ENCODE peak calls at places on chromosome 12, in eight cellular contexts. I is mammary epithelial cell, U is cardiac muscle cell, N is psoas muscle, S is upper lobe of right lung, M is ovary, O is GM23248, Y is gastrocnemius medialis. J is an unnamed sample.

GRCh38 chr12:32501835-32502333 is 102.5 kb downstream of the FGD4 start:
- DNase-seq in Y (peak; percentile 52), U (peak; percentile 92), N (peak; percentile 20), O (peak; percentile 72), I (peak; percentile 80), S (no peak), M (peak; percentile 67), J (no peak)

GRCh38 chr12:130070017-130070653 is 92.1 kb upstream of the FZD10 start:
- DNase-seq in I (no peak), O (no peak), S (no peak), Y (peak; percentile 46), M (no peak), N (no peak), U (no peak), J (no peak)

GRCh38 chr12:2692156-2692555 is 102.6 kb upstream of the FKBP4 start:
- DNase-seq in Y (no peak), I (no peak), U (no peak), M (no peak), S (no peak), N (no peak), O (no peak), J (no peak)

GRCh38 chr12:75766263-75767160 is 255.1 kb upstream of the KRR1 start:
- DNase-seq in S (no peak), Y (no peak), U (peak; percentile 33), I (peak; percentile 95), O (peak; percentile 74), N (no peak), M (no peak), J (no peak)

GRCh38 chr12:89856431-89856830 is 147.8 kb upstream of the ATP2B1 start:
- DNase-seq in U (peak; percentile 94), O (peak; percentile 78), I (peak; percentile 16), N (no peak), S (no peak), Y (no peak), M (no peak), J (no peak)

GRCh38 chr12:3247077-3247476 is 169.9 kb downstream of the TSPAN9 start:
- DNase-seq in I (no peak), S (no peak), N (no peak), M (no peak), U (no peak), Y (no peak), O (no peak), J (no peak)

GRCh38 chr12:5768880-5769199 is 176.2 kb downstream of the ANO2 start:
- DNase-seq in S (no peak), I (no peak), Y (no peak), N (no peak), M (no peak), U (no peak), O (no peak), J (no peak)

GRCh38 chr12:49054524-49054923 is 6.1 kb downstream of the KMT2D start:
- DNase-seq in M (no peak), U (no peak), Y (no peak), S (no peak), I (no peak), N (no peak), O (no peak), J (no peak)

GRCh38 chr12:120692524-120693033 is 5.6 kb downstream of the MLEC start:
- DNase-seq in N (no peak), O (no peak), S (no peak), U (no peak), M (no peak), Y (peak; percentile 63), I (no peak), J (no peak)

GRCh38 chr12:89225401-89225800 is 126.9 kb downstream of the DUSP6 start:
- DNase-seq in M (no peak), U (no peak), I (peak; percentile 94), Y (no peak), S (peak; percentile 69), O (peak; percentile 93), N (peak; percentile 27), J (peak; percentile 60)

GRCh38 chr12:30806989-30807694 is 52.4 kb upstream of the CAPRIN2 start:
- DNase-seq in S (no peak), Y (peak; percentile 27), U (peak; percentile 90), I (peak; percentile 54), M (peak; percentile 30), O (peak; percentile 83), N (no peak), J (no peak)

GRCh38 chr12:402127-402456 is 648 bp downstream of the CCDC77 start:
- DNase-seq in U (peak; percentile 45), Y (no peak), N (no peak), O (peak; percentile 74), I (peak; percentile 35), S (no peak), M (no peak), J (no peak)

GRCh38 chr12:47903927-47904646 is 707 bp downstream of the VDR start:
- DNase-seq in Y (peak; percentile 66), M (peak; percentile 49), U (peak; percentile 83), N (peak; percentile 63), S (peak; percentile 78), O (peak; percentile 93), I (peak; percentile 85), J (no peak)

GRCh38 chr12:108449478-108449877 is 65.6 kb upstream of the FICD start:
- DNase-seq in O (no peak), U (no peak), I (no peak), M (no peak), S (no peak), N (no peak), Y (no peak), J (no peak)

GRCh38 chr12:67590122-67590795 is 58.3 kb upstream of the DYRK2 start:
- DNase-seq in N (no peak), M (no peak), U (no peak), O (no peak), S (no peak), Y (no peak), I (peak; percentile 11), J (peak; percentile 70)

GRCh38 chr12:6955462-6956331 is 4.5 kb downstream of the PTPN6 start:
- DNase-seq in U (no peak), M (no peak), Y (no peak), S (peak; percentile 58), I (no peak), O (no peak), N (no peak), J (no peak)

DNA sequence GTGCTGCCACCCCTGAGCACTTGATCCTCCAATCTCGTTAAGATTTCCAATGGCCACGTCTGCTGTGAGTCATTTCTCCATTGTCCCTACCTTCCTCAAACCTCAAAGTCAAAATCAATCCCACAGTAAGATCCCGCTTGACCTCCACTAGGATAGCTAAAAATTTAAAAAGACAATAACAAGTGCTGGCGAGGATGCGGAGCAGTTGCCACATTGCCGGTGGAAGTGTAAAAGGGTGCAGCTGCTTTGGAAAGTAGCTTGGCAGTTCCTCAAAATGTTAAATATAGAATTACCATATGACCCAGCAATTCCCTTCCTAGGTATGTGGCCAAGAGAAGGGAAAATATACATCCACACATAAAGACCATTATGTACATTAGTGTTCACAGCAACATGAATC is 9.5 kb upstream of the BCL7A start:
- DNase-seq in I (no peak), S (no peak), M (no peak), Y (no peak), N (no peak), U (no peak), O (no peak), J (no peak)
- H3K27ac ChIP-seq in I (no peak overlapping the region), S (no peak overlapping the region), M (no peak overlapping the region), Y (no peak overlapping the region), N (no peak overlapping the region), U (no peak overlapping the region), O (no peak overlapping the region), J (no peak overlapping the region)

GRCh38 chr12:58920102-58920955 is at the start of gene LRIG3:
- DNase-seq in M (peak; percentile 93), U (peak; percentile 94), Y (peak; percentile 85), S (peak; percentile 94), N (peak; percentile 91), O (peak; percentile 97), I (peak; percentile 88), J (no peak)

GRCh38 chr12:58923781-58924180 is 3.5 kb upstream of the LRIG3 start:
- DNase-seq in U (no peak), M (no peak), Y (no peak), N (no peak), O (no peak), S (no peak), I (no peak), J (no peak)

GRCh38 chr12:58922849-58923248 is 2.5 kb upstream of the LRIG3 start:
- DNase-seq in Y (no peak), N (no peak), I (no peak), M (no peak), U (peak; percentile 54), S (no peak), O (peak; percentile 47), J (no peak)

GRCh38 chr12:58919271-58920101 is 818 bp downstream of the LRIG3 start:
- DNase-seq in M (peak; percentile 55), S (peak; percentile 81), I (peak; percentile 76), Y (peak; percentile 20), N (no peak), U (peak; percentile 40), O (peak; percentile 70), J (no peak)

GRCh38 chr12:58920956-58921861 is 905 bp upstream of the LRIG3 start:
- DNase-seq in U (no peak), O (peak; percentile 3), S (no peak), M (peak; percentile 31), I (no peak), Y (no peak), N (no peak), J (no peak)
- H3K4me3 ChIP-seq in U (peak overlapping the region; percentile 61), O (peak overlapping the region; percentile 95), S (peak overlapping the region; percentile 63), M (peak overlapping the region; percentile 85), I (peak overlapping the region; percentile 88), Y (peak overlapping the region; percentile 62), N (peak overlapping the region; percentile 95), J (no peak overlapping the region)

GRCh38 chr12:122519418-122519817 is 7.3 kb downstream of the RSRC2 start:
- DNase-seq in M (no peak), I (no peak), N (no peak), U (no peak), S (no peak), Y (no peak), O (peak; percentile 38), J (no peak)
- H3K36me3 ChIP-seq in M (no peaks in the 10 kb centered on the region), I (peaks cover 70% of the 10 kb centered on the region), N (peaks cover 93% of the 10 kb centered on the region), U (peaks cover 79% of the 10 kb centered on the region), S (peaks cover 88% of the 10 kb centered on the region), Y (peaks cover 79% of the 10 kb centered on the region), O (peaks cover 77% of the 10 kb centered on the region), J (peaks cover 69% of the 10 kb centered on the region)

GRCh38 chr12:45426294-45426693 is 210.4 kb downstream of the ANO6 start:
- DNase-seq in O (no peak), N (no peak), Y (no peak), I (no peak), M (no peak), S (no peak), U (no peak), J (no peak)
- H3K27ac ChIP-seq in O (no peak overlapping the region), N (no peak overlapping the region), Y (no peak overlapping the region), I (no peak overlapping the region), M (no peak overlapping the region), S (no peak overlapping the region), U (no peak overlapping the region), J (no peak overlapping the region)

GRCh38 chr12:55746913-55747231 is 4.0 kb downstream of the GDF11 start:
- DNase-seq in S (no peak), Y (no peak), N (no peak), U (no peak), M (no peak), I (no peak), O (no peak), J (no peak)
- H3K4me3 ChIP-seq in S (no peak overlapping the region), Y (no peak overlapping the region), N (no peak overlapping the region), U (peak overlapping the region; percentile 53), M (no peak overlapping the region), I (no peak overlapping the region), O (no peak overlapping the region), J (no peak overlapping the region)

J was measured in naive thymus-derived CD4-positive, alpha-beta T cell.